ENCODE peak calls at places on chromosome 15, in five cellular contexts. A is transverse colon; C is iPS DF 6.9; D is CD8-positive, alpha-beta T cell; I is adrenal gland. N is an unnamed sample.

GRCh38 chr15:82178061-82178460 is 84.5 kb downstream of the EFL1 start:
- DNase-seq in A (no peak), C (no peak), D (no peak), I (no peak), N (no peak)

GRCh38 chr15:81312790-81313543 is 11.0 kb downstream of the STARD5 start:
- DNase-seq in A (peak; percentile 57), C (no peak), D (no peak), I (peak; percentile 95), N (peak; percentile 59)

GRCh38 chr15:98221144-98221543 is 260.6 kb downstream of the ARRDC4 start:
- DNase-seq in A (no peak), C (no peak), D (no peak), I (no peak), N (no peak)

GRCh38 chr15:96893159-96893906 is 562.8 kb downstream of the NR2F2 start:
- DNase-seq in A (no peak), C (peak; percentile 13), D (no peak), I (peak; percentile 52), N (peak; percentile 2)

GRCh38 chr15:58362262-58362922 is 69.4 kb upstream of the LIPC start:
- DNase-seq in A (no peak), C (no peak), D (no peak), I (no peak), N (no peak)

GRCh38 chr15:80404057-80404718 is at the start of gene ARNT2:
- DNase-seq in A (no peak), C (no peak), D (no peak), I (no peak), N (peak; percentile 49)

GRCh38 chr15:39667382-39668127 is 86.7 kb downstream of the THBS1 start:
- DNase-seq in A (no peak), C (no peak), D (no peak), I (no peak), N (no peak)

GRCh38 chr15:31263751-31264533 is 62.7 kb upstream of the KLF13 start:
- DNase-seq in A (peak; percentile 91), C (no peak), D (peak; percentile 67), I (peak; percentile 85), N (peak; percentile 81)

GRCh38 chr15:46707452-46707851 is 1009.9 kb upstream of the SEMA6D start:
- DNase-seq in A (no peak), C (no peak), D (no peak), I (no peak), N (no peak)

GRCh38 chr15:89971592-89971997 is 29.5 kb upstream of the ZNF710 start:
- DNase-seq in A (peak; percentile 73), C (peak; percentile 50), D (peak; percentile 49), I (peak; percentile 79), N (peak; percentile 48)

GRCh38 chr15:58460108-58460507 is 28.3 kb downstream of the LIPC start:
- DNase-seq in A (no peak), C (no peak), D (no peak), I (no peak), N (no peak)

GRCh38 chr15:98823012-98823458 is 174.7 kb downstream of the IGF1R start:
- DNase-seq in A (no peak), C (peak; percentile 88), D (no peak), I (no peak), N (peak; percentile 55)

GRCh38 chr15:64333986-64334385 is 22.0 kb downstream of the CSNK1G1 start:
- DNase-seq in A (no peak), C (no peak), D (no peak), I (no peak), N (no peak)

GRCh38 chr15:90594297-90594696 is 64.6 kb downstream of the CRTC3 start:
- DNase-seq in A (peak; percentile 92), C (no peak), D (peak; percentile 90), I (peak; percentile 82), N (peak; percentile 92)

GRCh38 chr15:100596792-100597191 is 5.2 kb downstream of the LINS1 start:
- DNase-seq in A (peak; percentile 48), C (no peak), D (peak; percentile 90), I (no peak), N (peak; percentile 52)

GRCh38 chr15:70290708-70291107 is 193.0 kb upstream of the TLE3 start:
- DNase-seq in A (no peak), C (no peak), D (no peak), I (no peak), N (no peak)

GRCh38 chr15:71110800-71111565 is 4.3 kb upstream of the THSD4 start:
- DNase-seq in A (no peak), C (no peak), D (no peak), I (no peak), N (no peak)

DNA sequence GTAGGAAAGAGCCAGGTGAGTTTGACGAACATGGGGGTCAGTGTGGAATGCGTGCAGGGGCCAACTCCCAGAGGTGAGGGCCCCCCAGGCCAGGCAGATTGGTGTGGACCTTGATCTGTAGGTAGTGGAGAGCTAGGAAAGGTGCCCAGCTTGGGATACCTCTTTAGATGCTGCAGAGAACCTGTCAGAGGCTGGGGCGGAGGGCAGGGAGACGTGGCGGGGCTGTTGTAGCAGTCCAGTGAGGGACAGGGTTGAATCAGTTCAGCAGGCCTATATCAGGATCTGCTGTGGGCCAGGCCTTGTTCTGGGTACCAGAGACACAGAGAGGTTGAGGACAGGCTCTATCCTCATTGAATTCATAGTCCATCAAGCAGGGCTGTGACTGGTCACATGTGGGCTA is 8.6 kb downstream of the SNX33 start:
- DNase-seq in A (no peak), C (no peak), D (no peak), I (no peak), N (no peak)
- H3K4me1 ChIP-seq in A (peaks cover 58% of the 10 kb centered on the region), C (peaks cover 1% of the 10 kb centered on the region), D (peaks cover 11% of the 10 kb centered on the region), I (peaks cover 50% of the 10 kb centered on the region), N (peaks cover 38% of the 10 kb centered on the region)

DNA sequence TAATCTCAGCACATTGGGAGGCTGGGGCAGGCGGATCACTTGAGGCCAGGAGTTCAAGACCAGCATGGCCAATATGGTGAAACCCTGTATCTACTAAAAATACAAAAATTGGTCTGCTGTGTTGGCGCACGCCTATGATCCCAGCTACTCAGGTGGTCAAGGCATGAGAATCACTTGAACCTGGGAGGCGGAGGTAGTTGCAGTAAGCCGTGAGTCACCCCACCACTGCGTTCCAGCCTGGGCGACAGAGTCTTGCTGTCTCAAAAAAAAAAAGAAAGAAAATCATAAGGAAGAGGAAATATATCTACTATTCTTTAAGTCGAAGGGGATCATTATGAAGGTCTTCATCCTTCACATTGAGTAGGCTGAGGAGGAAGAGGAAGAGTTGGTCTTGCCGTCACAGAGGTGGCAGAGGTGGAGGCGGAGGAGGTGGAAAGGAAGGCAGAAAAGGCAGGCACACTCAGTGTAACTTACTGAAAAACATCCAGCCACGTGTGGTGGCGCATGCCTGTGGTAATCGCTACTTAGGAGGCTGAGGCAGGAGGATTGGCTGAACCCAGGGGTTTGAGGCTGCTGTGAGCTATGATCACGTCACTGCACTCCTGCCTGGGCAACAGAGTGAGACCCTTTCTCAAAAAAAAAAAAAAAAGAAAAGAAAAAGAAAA is 14.2 kb downstream of the CSK start:
- DNase-seq in A (no peak), C (no peak), D (peak; percentile 49), I (no peak), N (no peak)
- H3K4me1 ChIP-seq in A (peaks cover 61% of the 10 kb centered on the region), C (peaks cover 2% of the 10 kb centered on the region), D (peaks cover 95% of the 10 kb centered on the region), I (peaks cover 26% of the 10 kb centered on the region), N (peaks cover 23% of the 10 kb centered on the region)

DNA sequence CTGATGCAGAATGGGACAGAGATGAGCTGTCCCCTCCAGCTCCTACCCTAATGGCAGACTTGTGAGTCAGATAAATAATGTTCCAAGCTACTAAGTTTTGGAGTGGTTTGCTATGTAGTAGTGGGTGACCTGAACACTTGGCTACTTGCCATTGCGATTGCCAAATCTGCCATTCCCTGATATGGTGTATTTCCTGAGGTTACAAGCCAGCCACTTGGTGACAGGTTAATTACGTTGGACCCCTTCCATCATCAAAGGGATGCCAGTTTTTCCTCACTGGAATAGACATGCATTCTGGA is 33.6 kb downstream of the MORF4L1 start:
- DNase-seq in A (no peak), C (no peak), D (no peak), I (peak; percentile 85), N (peak; percentile 87)
- H3K4me1 ChIP-seq in A (peaks cover 4% of the 10 kb centered on the region), C (peaks cover 2% of the 10 kb centered on the region), D (no peaks in the 10 kb centered on the region), I (peaks cover 45% of the 10 kb centered on the region), N (peaks cover 9% of the 10 kb centered on the region)

GRCh38 chr15:84818221-84819131 is 1.3 kb downstream of the ALPK3 start:
- DNase-seq in A (no peak), C (no peak), D (no peak), I (peak; percentile 87), N (peak; percentile 35)
- H3K4me1 ChIP-seq in A (peaks cover 31% of the 10 kb centered on the region), C (peaks cover 6% of the 10 kb centered on the region), D (peaks cover 9% of the 10 kb centered on the region), I (peaks cover 50% of the 10 kb centered on the region), N (peaks cover 27% of the 10 kb centered on the region)